ENCODE peak calls at places on chromosomes 1 and 21, in seven cellular contexts. R is psoas muscle, F is adrenal gland, E is SJCRH30, L is neural progenitor cell, W is A549, U is uterus. N is an unnamed sample. For H3K4me1, the result is how much of the 10 kb centered on the place peaks cover.

GRCh38 chr1:223609961-223610360 is 55.5 kb downstream of the CAPN8 start:
- DNase-seq in R (no peak), F (no peak), E (no peak), L (no peak), W (no peak), U (no peak), N (no peak)

GRCh38 chr1:111216751-111217150 is 10.8 kb upstream of the CHI3L2 start:
- DNase-seq in R (no peak), F (no peak), E (no peak), L (no peak), W (no peak), U (no peak), N (no peak)

GRCh38 chr1:199242162-199242561 is 603.3 kb downstream of the PTPRC start:
- DNase-seq in R (no peak), F (no peak), E (no peak), L (no peak), W (no peak), U (no peak), N (no peak)

GRCh38 chr1:177505905-177506590 is 335.3 kb downstream of the BRINP2 start:
- DNase-seq in R (no peak), F (no peak), E (no peak), L (no peak), W (no peak), U (no peak), N (no peak)

GRCh38 chr1:75099581-75099980 is 34.6 kb upstream of the LHX8 start:
- DNase-seq in R (no peak), F (no peak), E (no peak), L (no peak), W (no peak), U (no peak), N (no peak)

GRCh38 chr21:28627691-28628090 is 365.0 kb downstream of the LTN1 start:
- DNase-seq in R (no peak), F (no peak), E (no peak), L (no peak), W (no peak), U (no peak), N (no peak)

GRCh38 chr1:11384170-11384554 is 94.8 kb upstream of the DISP3 start:
- DNase-seq in R (no peak), F (no peak), E (no peak), L (no peak), W (no peak), U (no peak), N (no peak)

GRCh38 chr1:2856821-2857290 is 55.4 kb upstream of the TTC34 start:
- DNase-seq in R (no peak), F (no peak), E (no peak), L (no peak), W (no peak), U (no peak), N (no peak)

GRCh38 chr1:223670458-223671159 is 5.1 kb upstream of the CAPN8 start:
- DNase-seq in R (no peak), F (peak), E (peak), L (peak), W (peak), U (no peak), N (peak)

GRCh38 chr1:185096531-185096930 is 51.2 kb downstream of the RNF2 start:
- DNase-seq in R (no peak), F (no peak), E (no peak), L (no peak), W (no peak), U (no peak), N (no peak)

GRCh38 chr1:197302775-197303174 is 34.7 kb downstream of the CRB1 start:
- DNase-seq in R (no peak), F (no peak), E (no peak), L (no peak), W (no peak), U (no peak), N (peak)

GRCh38 chr1:86773331-86774288 is 69.2 kb downstream of the SH3GLB1 start:
- DNase-seq in R (no peak), F (no peak), E (no peak), L (no peak), W (peak), U (no peak), N (peak)

GRCh38 chr21:45974073-45975016 is 7.2 kb upstream of the COL6A1 start:
- DNase-seq in R (peak), F (no peak), E (peak), L (peak), W (no peak), U (peak), N (peak)

GRCh38 chr1:8441466-8441865 is 123.6 kb downstream of the SLC45A1 start:
- DNase-seq in R (no peak), F (no peak), E (no peak), L (no peak), W (no peak), U (no peak), N (no peak)

GRCh38 chr1:100861379-100861778 is 33.3 kb downstream of the EXTL2 start:
- DNase-seq in R (no peak), F (no peak), E (no peak), L (no peak), W (no peak), U (no peak), N (peak)

GRCh38 chr1:14738235-14738634 is 139.8 kb downstream of the KAZN start:
- DNase-seq in R (no peak), F (no peak), E (no peak), L (no peak), W (no peak), U (no peak), N (no peak)

GRCh38 chr1:169236143-169236542 is 129.7 kb downstream of the ATP1B1 start:
- DNase-seq in R (no peak), F (peak), E (no peak), L (no peak), W (no peak), U (no peak), N (no peak)

GRCh38 chr1:68015369-68015768 is 35.1 kb downstream of the DIRAS3 start:
- DNase-seq in R (no peak), F (no peak), E (peak), L (no peak), W (no peak), U (no peak), N (no peak)

GRCh38 chr1:207321790-207322530 is 482 bp downstream of the CD55 start:
- DNase-seq in R (no peak), F (no peak), E (no peak), L (no peak), W (no peak), U (no peak), N (peak)

GRCh38 chr21:29487154-29487553 is 188.4 kb downstream of the BACH1 start:
- DNase-seq in R (no peak), F (no peak), E (no peak), L (no peak), W (no peak), U (no peak), N (no peak)

GRCh38 chr1:31376374-31377134 is 3.7 kb upstream of the FABP3 start:
- DNase-seq in R (no peak), F (no peak), E (peak), L (peak), W (peak), U (no peak), N (peak)

GRCh38 chr1:2850502-2850901 is 49.0 kb upstream of the TTC34 start:
- DNase-seq in R (no peak), F (no peak), E (no peak), L (no peak), W (no peak), U (no peak), N (no peak)

GRCh38 chr1:57976218-57976617 is 552.4 kb upstream of the DAB1 start:
- DNase-seq in R (no peak), F (no peak), E (no peak), L (no peak), W (no peak), U (no peak), N (peak)

GRCh38 chr1:246790833-246791232 is 66.6 kb downstream of the SCCPDH start:
- DNase-seq in R (no peak), F (no peak), E (no peak), L (no peak), W (no peak), U (no peak), N (no peak)

GRCh38 chr1:149927535-149928387 is at the start of gene SF3B4:
- DNase-seq in R (peak), F (peak), E (peak), L (peak), W (peak), U (peak), N (peak)
- H3K4me1 ChIP-seq in R (under half), F (under half), E (under half), L (under half), W (under half), U (under half), N (under half)

GRCh38 chr1:32894019-32894600 is 7.1 kb downstream of the TMEM54 start:
- DNase-seq in R (no peak), F (no peak), E (no peak), L (peak), W (no peak), U (no peak), N (no peak)
- H3K4me3 ChIP-seq in R (no peak), F (no peak), E (no peak), L (peak), W (no peak), U (peak), N (no peak)

DNA sequence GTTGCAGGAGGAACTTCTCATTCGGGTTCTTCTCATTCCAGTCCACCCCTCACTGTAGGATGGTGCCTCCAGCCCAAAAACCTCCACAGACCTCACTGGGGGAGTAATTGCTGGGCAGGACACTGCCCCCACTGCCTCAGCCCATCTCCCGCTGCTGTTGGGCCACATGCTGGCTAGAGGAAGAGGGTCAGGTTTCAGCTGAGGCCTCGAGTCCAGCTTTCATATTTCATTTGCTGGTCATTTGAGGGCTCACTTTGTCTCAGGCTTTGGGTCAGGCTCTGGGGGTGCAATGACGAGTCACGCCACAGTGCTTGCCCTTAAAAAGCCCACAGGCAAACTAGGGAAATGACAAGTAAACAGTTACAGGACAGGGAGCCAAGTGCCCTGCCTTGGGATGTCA is 9.3 kb downstream of the CDK18 start:
- DNase-seq in R (no peak), F (no peak), E (no peak), L (no peak), W (no peak), U (no peak), N (no peak)
- H3K4me1 ChIP-seq in R (under half), F (under half), E (under half), L (under half), W (under half), U (under half), N (under half)

DNA sequence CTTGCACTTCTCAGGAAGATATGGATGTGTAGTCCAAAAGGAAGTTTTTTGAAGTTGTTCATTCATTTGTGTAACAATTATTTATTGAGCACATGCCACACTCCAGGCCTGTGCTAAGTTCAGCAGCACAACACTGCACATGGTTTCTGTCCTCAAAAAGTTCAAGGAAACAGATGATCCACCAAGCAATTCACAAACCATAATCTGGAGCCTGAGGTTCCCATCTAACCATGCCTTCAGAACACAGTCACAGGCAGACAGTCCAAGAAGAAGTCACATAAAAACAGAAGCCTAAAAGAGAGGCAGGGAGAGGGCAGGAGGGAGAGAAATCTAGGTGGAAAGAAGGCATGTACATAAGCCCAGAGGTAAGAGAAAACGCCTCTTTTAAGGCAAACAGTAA is 1.9 kb downstream of the CD48 start:
- DNase-seq in R (no peak), F (no peak), E (no peak), L (no peak), W (no peak), U (no peak), N (no peak)
- H3K4me3 ChIP-seq in R (no peak), F (no peak), E (no peak), L (no peak), W (no peak), U (no peak), N (no peak)

GRCh38 chr1:225818229-225818628 is 8.3 kb downstream of the EPHX1 start:
- DNase-seq in R (no peak), F (no peak), E (no peak), L (no peak), W (no peak), U (no peak), N (no peak)

GRCh38 chr1:225815526-225816178 is 5.7 kb downstream of the EPHX1 start:
- DNase-seq in R (no peak), F (no peak), E (no peak), L (peak), W (no peak), U (no peak), N (no peak)

GRCh38 chr1:225814381-225814780 is 4.5 kb downstream of the EPHX1 start:
- DNase-seq in R (peak), F (no peak), E (no peak), L (no peak), W (no peak), U (no peak), N (no peak)

GRCh38 chr1:225817611-225818061 is 7.7 kb downstream of the EPHX1 start:
- DNase-seq in R (peak), F (peak), E (no peak), L (no peak), W (peak), U (peak), N (peak)

DNA sequence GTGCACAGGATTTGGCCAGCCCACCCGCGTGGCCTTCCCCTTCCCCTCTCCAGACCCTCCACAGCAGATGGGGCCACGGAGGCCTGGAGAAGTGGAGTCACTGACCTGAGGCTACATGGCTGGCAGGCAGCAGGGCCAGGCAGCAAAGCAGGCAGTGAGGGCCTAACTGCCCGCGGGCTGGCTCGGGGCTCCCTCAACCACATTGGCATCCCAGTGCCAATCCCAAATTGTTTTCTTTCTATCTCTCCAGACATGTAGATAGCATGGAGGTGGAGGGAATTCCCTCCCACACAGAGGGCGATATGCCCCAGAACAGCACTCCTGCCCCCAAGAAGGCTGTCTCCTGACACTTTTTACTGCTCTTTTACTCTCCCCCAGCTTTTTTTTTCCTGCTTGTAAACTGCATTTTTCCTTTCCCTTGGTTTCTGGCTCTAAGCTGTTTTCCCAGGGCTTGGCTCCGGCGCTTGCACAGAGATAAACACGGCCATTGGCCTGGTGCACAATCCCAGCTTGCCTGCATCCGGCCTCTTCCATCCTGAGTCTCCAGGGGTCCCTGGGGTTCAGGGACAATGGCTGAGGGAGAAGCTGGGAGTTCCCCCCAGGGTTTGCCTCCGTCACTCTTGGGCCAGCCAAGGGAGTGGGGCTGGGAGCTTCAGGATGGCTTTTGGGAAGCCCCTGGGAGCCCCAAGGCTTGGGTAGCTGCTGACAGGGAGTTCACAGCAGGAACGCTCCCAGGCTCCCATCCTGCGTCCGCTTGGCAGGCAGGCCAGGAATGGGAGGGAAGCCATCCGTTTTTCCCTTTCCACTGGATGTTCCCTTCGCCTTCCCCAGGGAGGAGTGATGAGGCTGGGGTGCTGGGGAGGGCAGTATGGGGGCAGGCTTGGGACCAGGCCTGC is 7.0 kb downstream of the EPHX1 start:
- DNase-seq in R (peak), F (peak), E (no peak), L (no peak), W (no peak), U (peak), N (no peak)
- H3K4me1 ChIP-seq in R (half or more), F (half or more), E (under half), L (under half), W (half or more), U (half or more), N (half or more)

DNA sequence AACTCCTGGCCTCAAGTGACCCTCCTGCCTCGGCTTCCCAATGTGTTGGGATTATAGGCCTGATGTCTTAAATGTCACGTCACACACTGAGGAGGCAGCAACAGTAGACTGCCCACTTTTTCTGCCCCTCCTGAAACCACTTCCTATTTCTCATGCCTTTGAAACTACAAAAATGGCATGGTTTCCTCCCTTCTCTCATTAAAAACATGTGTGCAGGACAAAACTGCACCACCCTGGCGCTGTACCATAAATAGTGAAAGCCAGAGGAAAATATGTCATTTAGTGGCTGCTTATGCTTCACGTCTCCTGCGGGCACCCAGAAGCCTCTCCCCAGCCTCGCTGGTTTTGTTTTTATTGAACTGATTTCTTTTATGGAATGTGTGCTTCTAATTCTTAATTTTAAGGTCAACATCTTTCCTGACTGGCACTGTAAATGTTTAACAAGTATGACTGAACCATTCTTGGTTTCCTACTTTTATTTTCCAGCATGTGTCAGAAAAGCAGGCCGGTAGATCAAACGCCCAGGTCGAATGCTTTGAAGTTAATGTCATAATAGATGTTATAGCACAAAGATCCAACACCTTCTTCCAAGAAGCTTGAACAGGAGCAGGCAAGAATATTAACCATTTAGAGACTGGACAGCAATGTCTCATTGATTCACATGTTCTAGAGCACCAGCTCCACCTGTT is 59.6 kb upstream of the C1orf87 start:
- DNase-seq in R (no peak), F (no peak), E (no peak), L (no peak), W (no peak), U (no peak), N (peak)
- H3K4me3 ChIP-seq in R (no peak), F (no peak), E (no peak), L (no peak), W (no peak), U (no peak), N (no peak)

GRCh38 chr1:32716312-32717126 is 13.9 kb upstream of the SYNC start:
- DNase-seq in R (peak), F (peak), E (peak), L (peak), W (peak), U (peak), N (no peak)

GRCh38 chr1:32715901-32716311 is 13.3 kb upstream of the SYNC start:
- DNase-seq in R (no peak), F (no peak), E (no peak), L (no peak), W (no peak), U (no peak), N (no peak)

GRCh38 chr1:32709075-32709474 is 6.5 kb upstream of the SYNC start:
- DNase-seq in R (no peak), F (no peak), E (peak), L (no peak), W (no peak), U (no peak), N (no peak)

GRCh38 chr1:32714277-32714676 is 11.7 kb upstream of the SYNC start:
- DNase-seq in R (no peak), F (no peak), E (no peak), L (no peak), W (no peak), U (no peak), N (no peak)

DNA sequence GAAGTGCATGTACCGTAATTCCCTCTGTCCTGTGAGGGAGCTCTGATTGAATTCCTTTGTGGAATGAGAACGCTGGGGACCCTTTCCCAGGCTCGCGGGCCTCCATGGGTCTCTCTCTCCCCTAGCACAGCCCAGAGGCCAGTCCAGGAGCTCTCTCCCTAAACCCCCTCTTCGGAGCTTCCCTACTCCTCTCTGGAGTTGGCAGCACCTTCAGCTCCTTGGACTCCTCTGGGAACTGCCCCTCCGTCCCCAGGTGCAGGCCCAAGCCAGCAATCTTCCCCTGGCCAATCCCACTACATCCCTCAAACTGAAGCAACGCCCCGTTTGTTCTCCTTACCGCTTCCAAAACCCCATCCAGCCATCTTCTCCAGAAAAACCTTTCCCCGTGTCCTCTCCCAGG is 10.5 kb upstream of the SYNC start:
- DNase-seq in R (no peak), F (no peak), E (no peak), L (no peak), W (no peak), U (no peak), N (no peak)
- H3K4me1 ChIP-seq in R (under half), F (under half), E (under half), L (under half), W (under half), U (under half), N (under half)